ENCODE peak calls at places on chromosome 2, in six cellular contexts. M is NCI-H2081, L is HFF-Myc, S is AG09319, I is ascending aorta, H is amniotic stem cell. Z is an unnamed sample.

GRCh38 chr2:234564719-234565118 is 67.8 kb upstream of the ARL4C start:
- DNase-seq in I (no peak), L (peak), H (peak), M (peak), S (peak), Z (no peak)

GRCh38 chr2:207480521-207481034 is 49.2 kb upstream of the CREB1 start:
- DNase-seq in I (no peak), H (no peak), L (no peak), M (no peak), S (no peak), Z (no peak)

GRCh38 chr2:206936006-206936405 is 3.3 kb upstream of the CPO start:
- DNase-seq in M (no peak), I (no peak), L (no peak), S (no peak), H (no peak), Z (no peak)

GRCh38 chr2:182593394-182593707 is 122.7 kb upstream of the DNAJC10 start:
- DNase-seq in L (peak), S (peak), I (no peak), H (peak), M (no peak), Z (no peak)

GRCh38 chr2:101622633-101623521 is 74.6 kb upstream of the MAP4K4 start:
- DNase-seq in I (no peak), L (no peak), M (no peak), H (no peak), S (no peak), Z (no peak)

GRCh38 chr2:109176928-109177327 is 47.9 kb downstream of the SH3RF3 start:
- DNase-seq in M (no peak), S (no peak), H (no peak), L (no peak), I (no peak), Z (no peak)

GRCh38 chr2:133200684-133201421 is 367.4 kb downstream of the NCKAP5 start:
- DNase-seq in L (peak), S (peak), M (no peak), I (no peak), H (peak), Z (no peak)

GRCh38 chr2:37877457-37878315 is 47.4 kb upstream of the RMDN2 start:
- DNase-seq in M (peak), S (no peak), L (peak), H (peak), I (no peak), Z (no peak)

GRCh38 chr2:203688798-203689197 is 17.6 kb upstream of the CD28 start:
- DNase-seq in I (no peak), L (no peak), M (no peak), S (peak), H (no peak), Z (peak)

GRCh38 chr2:217790681-217791392 is 212.0 kb downstream of the TNS1 start:
- DNase-seq in H (peak), I (no peak), S (no peak), L (no peak), M (no peak), Z (no peak)

GRCh38 chr2:137888845-137889244 is 75.4 kb upstream of the HNMT start:
- DNase-seq in I (no peak), M (peak), L (no peak), H (no peak), S (no peak), Z (peak)

GRCh38 chr2:169119117-169119770 is 49.9 kb downstream of the DHRS9 start:
- DNase-seq in I (no peak), H (no peak), L (no peak), M (no peak), S (no peak), Z (no peak)

GRCh38 chr2:86372641-86373502 is 35.4 kb upstream of the REEP1 start:
- DNase-seq in H (peak), L (no peak), M (peak), S (peak), I (no peak), Z (no peak)

GRCh38 chr2:19540739-19541503 is 182.5 kb upstream of the OSR1 start:
- DNase-seq in H (peak), L (peak), M (no peak), I (no peak), S (peak), Z (no peak)